ENCODE peak calls at places on chromosome 12, in six cellular contexts. N is T-helper 22 cell, J is GM12878, L is activated T-cell treated with anti-CD3 and anti-CD28 coated beads for 24 hours, W is fibroblast of the conjunctiva, U is foreskin melanocyte. R is an unnamed sample.

GRCh38 chr12:27012982-27013255 is 1.3 kb downstream of the TM7SF3 start:
- DNase-seq in N (no peak), J (no peak), L (no peak), W (no peak), U (no peak), R (no peak)

GRCh38 chr12:58414398-58414871 is 473.1 kb downstream of the ATP23 start:
- DNase-seq in N (no peak), J (no peak), L (no peak), W (no peak), U (no peak), R (no peak)

GRCh38 chr12:1044697-1045096 is 53.7 kb downstream of the ERC1 start:
- DNase-seq in N (no peak), J (no peak), L (no peak), W (no peak), U (no peak), R (no peak)

GRCh38 chr12:916240-916639 is 33.3 kb downstream of the RAD52 start:
- DNase-seq in N (no peak), J (no peak), L (no peak), W (no peak), U (no peak), R (no peak)

GRCh38 chr12:12915654-12916053 is 24.3 kb downstream of the GPRC5A start:
- DNase-seq in N (no peak), J (no peak), L (no peak), W (no peak), U (no peak), R (no peak)

GRCh38 chr12:8687846-8688601 is 9.8 kb upstream of the RIMKLB start:
- DNase-seq in N (no peak), J (no peak), L (no peak), W (peak), U (peak), R (peak)

GRCh38 chr12:2248087-2248900 is 195.5 kb downstream of the CACNA1C start:
- DNase-seq in N (no peak), J (no peak), L (no peak), W (no peak), U (no peak), R (no peak)

GRCh38 chr12:6774557-6775062 is 2.3 kb downstream of the LAG3 start:
- DNase-seq in N (no peak), J (no peak), L (no peak), W (no peak), U (no peak), R (no peak)

GRCh38 chr12:89893972-89894706 is 185.5 kb upstream of the ATP2B1 start:
- DNase-seq in N (no peak), J (no peak), L (no peak), W (peak), U (no peak), R (no peak)

GRCh38 chr12:124686885-124687694 is 119.7 kb upstream of the NCOR2 start:
- DNase-seq in N (no peak), J (no peak), L (no peak), W (no peak), U (no peak), R (no peak)

GRCh38 chr12:105671720-105672119 is 341.2 kb downstream of the C12orf75 start:
- DNase-seq in N (no peak), J (no peak), L (no peak), W (no peak), U (no peak), R (no peak)

GRCh38 chr12:75818863-75819262 is 212.7 kb downstream of the PHLDA1 start:
- DNase-seq in N (no peak), J (no peak), L (no peak), W (no peak), U (no peak), R (no peak)

GRCh38 chr12:123270380-123271181 is 1.1 kb downstream of the CDK2AP1 start:
- DNase-seq in N (no peak), J (no peak), L (no peak), W (no peak), U (no peak), R (no peak)

GRCh38 chr12:108689314-108690190 is 41.8 kb downstream of the CORO1C start:
- DNase-seq in N (no peak), J (no peak), L (peak), W (no peak), U (peak), R (no peak)

GRCh38 chr12:7207866-7208612 is 18.6 kb downstream of the PEX5 start:
- DNase-seq in N (no peak), J (no peak), L (no peak), W (no peak), U (no peak), R (no peak)

GRCh38 chr12:4225571-4225970 is 48.0 kb upstream of the CCND2 start:
- DNase-seq in N (no peak), J (no peak), L (no peak), W (no peak), U (no peak), R (no peak)

GRCh38 chr12:54162741-54163140 is 26.0 kb downstream of the SMUG1 start:
- DNase-seq in N (no peak), J (no peak), L (no peak), W (no peak), U (no peak), R (no peak)

GRCh38 chr12:103495158-103495782 is 498 bp downstream of the C12orf42 start:
- DNase-seq in N (no peak), J (no peak), L (peak), W (no peak), U (no peak), R (no peak)

GRCh38 chr12:122865268-122866231 is 30.3 kb downstream of the HIP1R start:
- DNase-seq in N (no peak), J (no peak), L (no peak), W (no peak), U (no peak), R (no peak)

GRCh38 chr12:46450279-46450748 is 77.7 kb upstream of the SLC38A2 start:
- DNase-seq in N (no peak), J (no peak), L (no peak), W (no peak), U (no peak), R (peak)

GRCh38 chr12:67320614-67321305 is 51.6 kb downstream of the CAND1 start:
- DNase-seq in N (no peak), J (no peak), L (no peak), W (no peak), U (no peak), R (no peak)

GRCh38 chr12:74337951-74338350 is 199.7 kb upstream of the ATXN7L3B start:
- DNase-seq in N (no peak), J (no peak), L (no peak), W (no peak), U (no peak), R (no peak)

GRCh38 chr12:121520119-121520518 is 60.7 kb downstream of the KDM2B start:
- DNase-seq in N (no peak), J (no peak), L (no peak), W (no peak), U (no peak), R (no peak)

GRCh38 chr12:97404549-97404948 is 58.1 kb upstream of the RMST start:
- DNase-seq in N (no peak), J (peak), L (no peak), W (no peak), U (peak), R (no peak)

GRCh38 chr12:75943730-75944096 is 87.9 kb downstream of the PHLDA1 start:
- DNase-seq in N (no peak), J (no peak), L (no peak), W (no peak), U (no peak), R (no peak)

GRCh38 chr12:21527451-21528180 is 1.5 kb downstream of the SPX start:
- DNase-seq in N (peak), J (peak), L (peak), W (no peak), U (peak), R (peak)

GRCh38 chr12:132923356-132923909 is 32.7 kb downstream of the ZNF605 start:
- DNase-seq in N (no peak), J (no peak), L (no peak), W (no peak), U (no peak), R (no peak)